ENCODE peak calls at places on chromosome X, in seven cellular contexts. T, A, K, U, D, J and M are unnamed samples. For H3K4me1, the result is how much of the 10 kb centered on the place peaks cover.

GRCh38 chrX:113726898-113727297 is 857.0 kb upstream of the HTR2C start:
- DNase-seq in T (no peak), A (no peak), K (no peak), U (no peak), D (no peak), J (no peak), M (no peak)

GRCh38 chrX:74297766-74298165 is 6.2 kb upstream of the ZCCHC13 start:
- DNase-seq in T (no peak), A (no peak), K (no peak), U (no peak), D (no peak), J (no peak), M (no peak)

GRCh38 chrX:94455782-94456181 is 781.8 kb downstream of the FAM133A start:
- DNase-seq in T (no peak), A (no peak), K (no peak), U (no peak), D (no peak), J (no peak), M (no peak)

GRCh38 chrX:55488559-55489314 is 911 bp downstream of the USP51 start:
- DNase-seq in T (peak), A (peak), K (peak), U (no peak), D (peak), J (peak), M (peak)

GRCh38 chrX:100413231-100413630 is 3.2 kb upstream of the PCDH19 start:
- DNase-seq in T (peak), A (peak), K (peak), U (peak), D (peak), J (peak), M (peak)

GRCh38 chrX:106612403-106612789 is 618 bp downstream of the RADX start:
- DNase-seq in T (no peak), A (peak), K (peak), U (no peak), D (no peak), J (peak), M (no peak)

GRCh38 chrX:124829930-124830329 is 483.6 kb downstream of the SH2D1A start:
- DNase-seq in T (no peak), A (no peak), K (no peak), U (no peak), D (no peak), J (no peak), M (no peak)

GRCh38 chrX:37348237-37349130 is 680 bp upstream of the PRRG1 start:
- DNase-seq in T (no peak), A (peak), K (peak), U (no peak), D (no peak), J (peak), M (no peak)

GRCh38 chrX:53080628-53081580 is 1.3 kb upstream of the TSPYL2 start:
- DNase-seq in T (no peak), A (no peak), K (no peak), U (no peak), D (peak), J (peak), M (no peak)

GRCh38 chrX:132094169-132094568 is 33.7 kb downstream of the FRMD7 start:
- DNase-seq in T (no peak), A (no peak), K (no peak), U (no peak), D (no peak), J (peak), M (no peak)

GRCh38 chrX:34371740-34372139 is 239.6 kb upstream of the FAM47A start:
- DNase-seq in T (no peak), A (no peak), K (peak), U (no peak), D (peak), J (no peak), M (no peak)

GRCh38 chrX:38365939-38366338 is 13.5 kb downstream of the OTC start:
- DNase-seq in T (no peak), A (no peak), K (no peak), U (no peak), D (no peak), J (no peak), M (no peak)

GRCh38 chrX:3598696-3599095 is 114.8 kb downstream of the PRKX start:
- DNase-seq in T (no peak), A (no peak), K (no peak), U (no peak), D (no peak), J (no peak), M (no peak)

GRCh38 chrX:127138218-127138617 is 318.7 kb downstream of the PRR32 start:
- DNase-seq in T (no peak), A (no peak), K (no peak), U (no peak), D (no peak), J (no peak), M (no peak)

GRCh38 chrX:16666541-16666940 is 16.6 kb downstream of the S100G start:
- DNase-seq in T (no peak), A (peak), K (no peak), U (no peak), D (no peak), J (peak), M (peak)

GRCh38 chrX:41703574-41704029 is 14.8 kb downstream of the GPR34 start:
- DNase-seq in T (no peak), A (no peak), K (no peak), U (no peak), D (no peak), J (no peak), M (no peak)

GRCh38 chrX:41705680-41706374 is 17.1 kb downstream of the GPR34 start:
- DNase-seq in T (peak), A (no peak), K (no peak), U (no peak), D (peak), J (no peak), M (no peak)

GRCh38 chrX:41707218-41707617 is 16.8 kb upstream of the GPR82 start:
- DNase-seq in T (no peak), A (no peak), K (no peak), U (no peak), D (no peak), J (no peak), M (no peak)

DNA sequence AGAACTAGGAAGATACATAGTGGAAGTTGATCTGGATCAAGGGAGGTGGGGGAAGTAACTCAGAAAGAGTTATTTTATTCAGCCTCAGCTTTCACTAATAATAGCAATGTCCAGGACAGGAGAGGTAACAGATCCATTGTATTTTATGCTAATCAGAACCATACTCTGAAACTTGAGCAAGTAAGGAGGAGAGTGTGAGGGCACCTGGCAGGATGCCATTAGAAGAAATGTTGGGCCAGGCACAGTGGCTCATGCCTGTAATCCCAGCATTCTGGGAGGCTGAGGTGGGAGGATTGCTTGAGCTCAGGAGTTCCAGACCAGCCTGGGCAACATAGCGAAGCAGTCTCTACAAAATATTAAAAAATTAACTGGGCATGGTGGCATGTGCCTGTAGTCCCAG is 16.3 kb downstream of the GPR34 start:
- DNase-seq in T (no peak), A (no peak), K (no peak), U (no peak), D (no peak), J (no peak), M (no peak)
- TF ChIP-seq EZH2 in T (no peak), A (no peak), K (no peak), U (no peak), D (no peak), J (no peak), M (no peak)

DNA sequence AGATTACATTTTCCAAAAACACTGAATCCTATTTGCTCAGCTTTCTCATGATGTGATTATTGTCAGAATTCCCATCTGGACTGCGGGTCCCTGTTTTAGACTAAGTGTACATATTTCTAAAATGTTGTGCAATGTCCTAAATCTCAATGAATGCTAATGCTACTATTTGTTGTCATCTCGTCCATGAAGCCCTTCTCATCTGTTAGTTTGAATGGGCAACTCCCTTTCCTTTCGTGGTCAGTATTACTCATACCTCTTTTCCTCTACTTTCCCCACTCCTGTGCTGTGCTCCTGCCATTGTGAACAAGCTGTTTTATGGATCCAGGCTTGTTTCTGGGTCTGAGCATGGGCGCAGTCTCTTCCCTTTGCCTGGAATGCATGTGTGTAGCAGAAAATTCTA is 91.0 kb downstream of the MID1 start:
- DNase-seq in T (no peak), A (peak), K (no peak), U (no peak), D (no peak), J (peak), M (no peak)
- H3K4me3 ChIP-seq in T (no peak), A (no peak), K (no peak), U (no peak), D (no peak), J (no peak), M (no peak)

DNA sequence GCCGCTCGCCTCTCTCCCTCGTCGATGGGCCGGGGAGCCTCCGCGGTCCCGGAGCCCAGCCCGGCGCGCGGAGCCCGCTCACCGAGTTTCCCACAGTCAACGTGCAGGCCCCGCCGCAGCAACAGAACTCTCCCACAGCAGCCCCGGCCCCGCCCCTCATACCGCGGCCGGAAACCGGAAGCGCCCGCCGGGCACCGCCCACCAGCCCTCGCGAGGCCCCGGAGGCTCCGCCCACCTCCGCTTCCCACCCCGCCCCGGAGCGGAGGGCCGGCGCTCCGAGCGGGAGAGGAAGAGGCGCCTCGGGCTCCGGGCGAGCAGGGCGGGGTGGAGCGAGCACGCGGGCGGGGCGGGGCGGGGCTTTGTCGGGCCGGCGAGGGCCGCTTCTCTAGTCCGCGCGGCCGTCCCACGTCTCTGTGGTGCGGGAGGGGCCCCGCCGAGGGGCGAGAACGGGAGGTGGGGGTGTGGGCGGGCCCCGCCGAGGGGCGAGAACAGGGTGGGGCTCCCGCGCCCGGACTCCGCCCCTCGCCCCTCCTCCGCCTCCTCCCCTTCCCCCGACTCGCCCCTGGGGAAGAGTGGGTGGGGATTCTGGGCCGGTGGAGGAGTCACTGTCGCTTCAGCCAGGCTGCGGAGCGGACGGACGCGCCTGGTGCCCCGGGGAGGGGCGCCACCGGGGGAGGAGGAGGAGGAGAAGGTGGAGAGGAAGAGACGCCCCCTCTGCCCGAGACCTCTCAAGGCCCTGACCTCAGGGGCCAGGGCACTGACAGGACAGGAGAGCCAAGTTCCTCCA is at the start of the genes ABCD1 and BCAP31:
- DNase-seq in T (peak), A (peak), K (peak), U (peak), D (peak), J (peak), M (peak)
- H3K4me1 ChIP-seq in T (under half), A (under half), K (under half), U (under half), D (under half), J (under half), M (under half)

GRCh38 chrX:17859609-17860178 is 1.4 kb downstream of the RAI2 start:
- DNase-seq in T (no peak), A (no peak), K (peak), U (no peak), D (no peak), J (no peak), M (no peak)
- TF ChIP-seq EZH2 in T (no peak), A (no peak), K (peak), U (no peak), D (peak), J (no peak), M (peak)

GRCh38 chrX:71638409-71638808 is 20.1 kb upstream of the CXCR3 start:
- DNase-seq in T (no peak), A (no peak), K (no peak), U (no peak), D (no peak), J (no peak), M (no peak)

GRCh38 chrX:71637253-71637618 is 18.9 kb upstream of the CXCR3 start:
- DNase-seq in T (no peak), A (peak), K (no peak), U (no peak), D (no peak), J (peak), M (no peak)

GRCh38 chrX:71636438-71637252 is 18.3 kb upstream of the CXCR3 start:
- DNase-seq in T (no peak), A (peak), K (no peak), U (no peak), D (peak), J (no peak), M (no peak)

GRCh38 chrX:71640002-71640401 is 21.7 kb upstream of the CXCR3 start:
- DNase-seq in T (no peak), A (no peak), K (no peak), U (no peak), D (no peak), J (no peak), M (no peak)

GRCh38 chrX:71637848-71638247 is 19.5 kb upstream of the CXCR3 start:
- DNase-seq in T (no peak), A (peak), K (no peak), U (no peak), D (peak), J (peak), M (no peak)
- H3K4me3 ChIP-seq in T (peak), A (peak), K (no peak), U (no peak), D (no peak), J (peak), M (no peak)

DNA sequence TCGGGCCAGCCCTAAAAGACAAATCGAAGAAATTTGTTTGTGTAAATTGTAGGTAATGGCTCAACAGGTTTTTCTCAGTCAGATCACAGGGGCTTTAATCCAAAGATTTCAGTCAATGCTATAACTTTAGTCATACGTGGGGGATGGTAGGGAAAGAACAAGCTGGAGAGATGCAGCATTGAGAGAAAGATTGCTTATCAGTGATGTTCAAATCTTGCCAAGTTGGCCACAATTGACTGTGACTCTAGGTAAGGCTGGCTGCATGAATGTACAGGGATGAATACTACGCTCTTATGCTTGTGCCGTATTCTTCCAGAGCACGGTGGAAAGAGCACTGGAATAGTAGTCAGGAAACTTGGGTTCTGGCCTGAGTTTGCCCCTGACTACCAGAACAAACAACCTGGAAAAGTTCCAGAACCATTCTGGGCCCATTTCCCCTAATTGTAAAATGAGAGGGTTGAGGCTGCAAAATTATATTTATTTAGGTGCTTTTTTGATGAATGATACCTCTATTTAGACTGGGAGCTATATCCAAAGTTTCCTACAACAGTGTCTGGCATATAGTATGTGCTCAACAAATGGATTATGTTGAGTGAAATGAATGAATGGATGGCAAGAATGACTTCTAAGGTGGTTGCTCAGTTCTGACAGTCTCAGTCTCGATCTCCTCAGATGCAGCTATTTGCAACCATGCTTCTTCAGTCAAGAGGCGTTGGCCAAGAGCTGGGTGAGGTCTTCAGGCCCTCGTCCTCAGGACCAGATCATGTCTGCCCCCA is 44.4 kb downstream of the TSC22D3 start:
- DNase-seq in T (no peak), A (peak), K (no peak), U (peak), D (peak), J (no peak), M (no peak)
- H3K4me1 ChIP-seq in T (under half), A (half or more), K (half or more), U (half or more), D (under half), J (under half), M (under half)

GRCh38 chrX:9785252-9785943 is 831 bp upstream of the SHROOM2 start:
- DNase-seq in T (no peak), A (peak), K (peak), U (no peak), D (no peak), J (no peak), M (no peak)
- TF ChIP-seq EZH2 in T (no peak), A (no peak), K (no peak), U (no peak), D (no peak), J (no peak), M (no peak)

DNA sequence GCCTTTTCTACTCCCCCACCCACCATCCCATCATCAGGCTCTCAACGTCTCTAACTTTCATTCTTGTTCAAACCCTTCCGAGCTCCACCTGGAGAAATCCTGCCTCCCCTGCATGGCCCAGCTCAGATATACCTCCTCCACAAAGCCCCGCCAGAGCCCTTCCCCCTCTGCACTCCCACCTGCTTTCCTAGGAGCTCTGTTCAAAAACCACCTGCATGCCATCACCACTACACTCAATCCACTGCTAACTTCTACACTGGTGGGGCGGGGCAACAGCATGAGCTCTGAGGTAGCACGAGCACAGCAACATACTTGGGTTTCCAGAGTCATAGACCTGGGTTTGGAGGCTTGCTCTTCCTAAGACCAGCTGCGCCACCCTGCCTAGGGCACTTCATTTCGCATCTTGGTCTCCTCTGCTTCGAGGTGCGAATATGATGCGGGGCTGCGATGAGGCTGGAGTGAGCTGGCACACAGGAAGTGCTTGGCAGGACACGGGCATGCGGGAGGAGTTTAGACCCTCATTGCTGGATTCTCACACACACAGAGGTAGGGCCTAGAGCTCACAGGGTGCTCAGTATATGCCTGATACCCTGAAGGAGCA is 3.5 kb downstream of the SASH3 start:
- DNase-seq in T (no peak), A (no peak), K (no peak), U (no peak), D (no peak), J (no peak), M (no peak)
- H3K4me3 ChIP-seq in T (peak), A (no peak), K (no peak), U (no peak), D (no peak), J (no peak), M (no peak)

DNA sequence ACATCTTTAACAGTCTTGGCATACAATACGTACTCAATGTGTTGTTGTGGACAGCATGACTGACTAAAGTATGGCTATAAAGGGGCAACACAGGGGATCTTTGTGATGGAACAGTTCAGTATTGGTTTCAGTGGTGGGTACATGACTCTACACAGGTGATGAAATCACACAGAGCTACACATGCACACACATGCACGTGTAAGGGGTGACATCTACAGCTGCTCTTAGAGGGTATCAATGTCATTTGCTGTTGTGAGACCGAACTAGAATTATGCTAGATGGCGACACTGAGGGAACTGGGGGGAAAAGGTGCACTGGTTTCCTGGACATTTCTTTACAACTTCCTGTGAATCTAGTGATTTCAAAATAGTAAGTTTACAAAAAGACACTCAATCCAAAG is 22.1 kb downstream of the GAB3 start:
- DNase-seq in T (no peak), A (no peak), K (no peak), U (no peak), D (no peak), J (no peak), M (no peak)
- H3K4me1 ChIP-seq in T (under half), A (half or more), K (under half), U (under half), D (half or more), J (half or more), M (under half)